ENCODE peak calls at places on chromosomes 6 and 20, in seven cellular contexts. E is posterior vena cava, G is ELF-1, S is iPS-NIHi11, K is lower leg skin, Y is fibroblast of pulmonary artery, F is mucosa of descending colon. C is an unnamed sample.

GRCh38 chr20:49859011-49859410 is 46.4 kb downstream of the SLC9A8 start:
- DNase-seq in G (no peak), Y (no peak), E (no peak), F (no peak), K (no peak), S (no peak), C (no peak)

GRCh38 chr20:23995905-23996666 is 7.5 kb upstream of the GGTLC1 start:
- DNase-seq in S (peak; percentile 39), K (no peak), Y (peak; percentile 48), E (no peak), F (peak; percentile 45), G (no peak), C (peak; percentile 45)

GRCh38 chr6:162605881-162606280 is 121.7 kb downstream of the PRKN start:
- DNase-seq in Y (no peak), K (no peak), E (no peak), S (no peak), G (no peak), F (no peak), C (no peak)

GRCh38 chr6:7108964-7109836 is 1.4 kb downstream of the RREB1 start:
- DNase-seq in E (peak; percentile 85), G (peak; percentile 56), F (peak; percentile 70), K (peak; percentile 78), Y (peak; percentile 84), S (peak; percentile 52), C (peak; percentile 32)

GRCh38 chr6:170279426-170279825 is 11.5 kb downstream of the DLL1 start:
- DNase-seq in G (no peak), K (no peak), F (peak; percentile 15), S (no peak), Y (no peak), E (no peak), C (no peak)

GRCh38 chr6:158624684-158625682 is 19.6 kb downstream of the DYNLT1 start:
- DNase-seq in Y (no peak), E (no peak), K (no peak), G (no peak), S (no peak), F (no peak), C (no peak)

GRCh38 chr20:23091741-23092408 is 5.8 kb upstream of the CD93 start:
- DNase-seq in F (no peak), G (no peak), E (no peak), S (no peak), Y (no peak), K (no peak), C (no peak)

GRCh38 chr6:111486921-111487320 is 3.9 kb upstream of the REV3L start:
- DNase-seq in K (no peak), G (no peak), E (no peak), S (no peak), Y (no peak), F (no peak), C (peak; percentile 30)

GRCh38 chr20:17936791-17937687 is 31.6 kb downstream of the SNX5 start:
- DNase-seq in S (no peak), F (no peak), Y (peak; percentile 72), G (peak; percentile 57), E (no peak), K (peak; percentile 42), C (no peak)

GRCh38 chr20:25281541-25281991 is 33.7 kb downstream of the PYGB start:
- DNase-seq in G (no peak), F (peak; percentile 53), Y (no peak), S (no peak), K (no peak), E (peak; percentile 72), C (no peak)